ENCODE peak calls at places on chromosomes 13 and 19, in ten cellular contexts. G is SJSA1, T is ascending aorta, M is fibroblast of lung, N is heart right ventricle, X is GM23338, H is NT2/D1, Q is right cardiac atrium, L is tibial artery, D is upper lobe of right lung. S is an unnamed sample.

GRCh38 chr13:110448230-110448629 is 113.3 kb downstream of the RAB20 start:
- DNase-seq in G (peak; percentile 96), T (peak; percentile 61), M (peak; percentile 93), N (no peak), X (no peak), H (no peak), Q (no peak), L (no peak), D (no peak), S (no peak)

GRCh38 chr13:81773263-81773662 is 1432.3 kb upstream of the SPRY2 start:
- DNase-seq in G (no peak), T (no peak), M (no peak), N (no peak), X (no peak), H (no peak), Q (no peak), L (no peak), D (no peak), S (no peak)

GRCh38 chr19:4916292-4917082 is 7.2 kb downstream of the UHRF1 start:
- DNase-seq in G (no peak), T (no peak), M (no peak), N (no peak), X (no peak), H (no peak), Q (no peak), L (no peak), D (no peak), S (peak; percentile 56)

GRCh38 chr19:9456018-9456689 is 20.8 kb upstream of the ZNF266 start:
- DNase-seq in G (no peak), T (no peak), M (no peak), N (no peak), X (no peak), H (no peak), Q (no peak), L (no peak), D (no peak), S (no peak)

GRCh38 chr13:77384999-77385398 is 58.1 kb upstream of the MYCBP2 start:
- DNase-seq in G (no peak), T (no peak), M (peak; percentile 64), N (no peak), X (no peak), H (no peak), Q (no peak), L (no peak), D (no peak), S (no peak)

GRCh38 chr13:71046360-71047079 is 820.5 kb downstream of the DACH1 start:
- DNase-seq in G (no peak), T (no peak), M (no peak), N (no peak), X (peak; percentile 37), H (no peak), Q (no peak), L (no peak), D (no peak), S (no peak)

GRCh38 chr19:40683437-40683836 is 7.0 kb downstream of the NUMBL start:
- DNase-seq in G (no peak), T (no peak), M (no peak), N (no peak), X (no peak), H (no peak), Q (no peak), L (no peak), D (no peak), S (no peak)

GRCh38 chr13:113398963-113399754 is 35.2 kb upstream of the GRTP1 start:
- DNase-seq in G (peak; percentile 82), T (peak; percentile 67), M (peak; percentile 72), N (no peak), X (no peak), H (no peak), Q (no peak), L (no peak), D (peak; percentile 62), S (no peak)

GRCh38 chr19:3132971-3133792 is 2.7 kb upstream of the GNA15 start:
- DNase-seq in G (no peak), T (peak; percentile 79), M (peak; percentile 48), N (peak; percentile 37), X (no peak), H (no peak), Q (peak; percentile 57), L (peak; percentile 35), D (peak; percentile 74), S (peak; percentile 41)

GRCh38 chr13:61095885-61096284 is 319.8 kb downstream of the PCDH20 start:
- DNase-seq in G (no peak), T (no peak), M (no peak), N (no peak), X (no peak), H (no peak), Q (no peak), L (no peak), D (no peak), S (no peak)

GRCh38 chr19:13839193-13839937 is 37.6 kb upstream of the NANOS3 start:
- DNase-seq in G (peak; percentile 95), T (peak; percentile 95), M (peak; percentile 88), N (peak; percentile 90), X (peak; percentile 78), H (no peak), Q (peak; percentile 96), L (peak; percentile 93), D (peak; percentile 93), S (peak; percentile 90)

GRCh38 chr19:13029893-13030292 is 34.6 kb downstream of the NFIX start:
- DNase-seq in G (no peak), T (no peak), M (no peak), N (no peak), X (peak; percentile 79), H (no peak), Q (no peak), L (no peak), D (no peak), S (no peak)

GRCh38 chr13:110305001-110305400 is 2.0 kb downstream of the COL4A1 start:
- DNase-seq in G (peak; percentile 14), T (no peak), M (no peak), N (no peak), X (no peak), H (no peak), Q (no peak), L (no peak), D (no peak), S (no peak)

GRCh38 chr13:98785405-98785804 is 32.9 kb upstream of the SLC15A1 start:
- DNase-seq in G (no peak), T (no peak), M (no peak), N (no peak), X (no peak), H (no peak), Q (no peak), L (no peak), D (no peak), S (no peak)

GRCh38 chr19:855566-856120 is 3.5 kb downstream of the ELANE start:
- DNase-seq in G (no peak), T (no peak), M (no peak), N (no peak), X (no peak), H (no peak), Q (peak; percentile 16), L (no peak), D (peak; percentile 65), S (no peak)

GRCh38 chr13:67120872-67121531 is 109.1 kb downstream of the PCDH9 start:
- DNase-seq in G (no peak), T (no peak), M (peak; percentile 39), N (no peak), X (no peak), H (no peak), Q (no peak), L (no peak), D (no peak), S (no peak)

DNA sequence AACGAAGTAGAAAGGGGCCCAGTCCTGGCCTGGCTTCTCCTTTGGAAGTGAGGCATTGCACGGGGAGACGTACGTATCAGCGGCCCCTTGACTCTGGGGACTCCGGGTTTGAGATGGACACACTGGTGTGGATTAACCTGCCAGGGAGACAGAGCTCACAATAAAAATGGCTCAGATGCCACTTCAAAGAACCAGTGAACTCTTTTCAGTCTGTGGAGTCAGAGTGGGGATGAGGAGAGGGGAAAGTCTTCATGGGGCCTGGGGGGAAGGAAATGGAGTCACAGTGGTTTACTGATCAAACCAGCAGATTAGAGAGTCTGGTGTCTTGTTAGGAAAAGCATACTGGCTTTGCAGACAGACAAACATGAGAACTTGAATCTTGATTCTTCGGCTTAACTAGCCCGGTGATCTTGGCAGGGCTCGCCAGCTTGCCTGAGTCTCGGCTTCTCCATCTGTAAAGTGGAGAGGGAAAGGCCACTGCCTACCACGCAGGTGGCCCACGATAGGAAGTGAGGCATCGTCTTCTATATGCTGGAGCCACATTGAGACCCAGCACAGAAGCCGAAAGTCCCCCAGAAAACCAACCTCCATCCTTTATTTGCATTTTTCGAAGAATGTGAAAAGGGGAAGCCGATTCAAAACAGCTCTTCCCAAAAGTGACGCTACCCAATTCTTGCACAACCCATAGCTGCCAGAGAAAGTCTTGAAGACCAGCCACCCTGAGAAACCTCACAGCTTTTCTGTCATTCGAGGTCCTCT is at the start of gene FFAR1:
- DNase-seq in G (no peak), T (peak; percentile 68), M (no peak), N (no peak), X (no peak), H (no peak), Q (no peak), L (peak; percentile 29), D (peak; percentile 28), S (peak; percentile 23)
- H3K4me1 ChIP-seq in G (no peaks in the 10 kb centered on the region), T (no peaks in the 10 kb centered on the region), M (no peaks in the 10 kb centered on the region), N (no peaks in the 10 kb centered on the region), X (no peaks in the 10 kb centered on the region), H (peaks cover 9% of the 10 kb centered on the region), Q (no peaks in the 10 kb centered on the region), L (no peaks in the 10 kb centered on the region), D (no peaks in the 10 kb centered on the region), S (peaks cover 22% of the 10 kb centered on the region)

GRCh38 chr19:17404015-17404414 is 1.4 kb downstream of the BST2 start:
- DNase-seq in G (no peak), T (no peak), M (no peak), N (no peak), X (peak; percentile 57), H (no peak), Q (no peak), L (no peak), D (no peak), S (no peak)
- H3K4me3 ChIP-seq in G (no peak overlapping the region), T (peak overlapping the region; percentile 51), M (no peak overlapping the region), N (peak overlapping the region; percentile 69), X (peak overlapping the region; percentile 62), H (peak overlapping the region; percentile 78), Q (peak overlapping the region; percentile 38), L (no peak overlapping the region), D (peak overlapping the region; percentile 55), S (peak overlapping the region; percentile 81)

DNA sequence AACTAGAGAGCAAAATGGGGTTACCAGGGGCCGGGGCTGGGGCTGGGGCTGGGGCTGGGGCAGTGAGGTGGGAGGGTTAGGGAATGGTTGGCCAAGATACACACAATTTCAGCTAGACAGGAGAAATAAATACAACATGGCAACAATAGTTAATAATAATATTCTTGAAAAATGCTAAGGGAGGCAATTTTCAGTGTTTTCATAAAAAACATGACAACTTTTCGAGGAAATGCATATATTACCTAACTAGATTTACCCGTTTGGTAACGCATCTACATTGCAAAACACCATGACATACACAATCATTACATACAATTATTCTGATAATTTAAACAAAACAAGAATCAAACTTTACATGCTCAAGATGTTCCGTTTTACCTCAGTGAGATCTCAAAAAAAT is 12.2 kb downstream of the RFPL4AL1 start:
- DNase-seq in G (no peak), T (no peak), M (no peak), N (no peak), X (no peak), H (no peak), Q (no peak), L (no peak), D (no peak), S (no peak)
- H3K4me1 ChIP-seq in G (no peaks in the 10 kb centered on the region), T (no peaks in the 10 kb centered on the region), M (no peaks in the 10 kb centered on the region), N (no peaks in the 10 kb centered on the region), X (no peaks in the 10 kb centered on the region), H (no peaks in the 10 kb centered on the region), Q (no peaks in the 10 kb centered on the region), L (no peaks in the 10 kb centered on the region), D (no peaks in the 10 kb centered on the region), S (no peaks in the 10 kb centered on the region)

GRCh38 chr19:37243206-37243632 is 25.2 kb downstream of the ZNF383 start:
- DNase-seq in G (no peak), T (no peak), M (no peak), N (no peak), X (no peak), H (no peak), Q (no peak), L (no peak), D (no peak), S (no peak)
- H3K4me3 ChIP-seq in G (no peak overlapping the region), T (no peak overlapping the region), M (no peak overlapping the region), N (no peak overlapping the region), X (no peak overlapping the region), H (no peak overlapping the region), Q (no peak overlapping the region), L (no peak overlapping the region), D (no peak overlapping the region), S (no peak overlapping the region)

S was measured in naive thymus-derived CD4-positive, alpha-beta T cell.